ENCODE peak calls at places on chromosomes 2 and 18, in ten cellular contexts. Y, F, M, H, T, P, Z, O, J and G are unnamed samples.

GRCh38 chr18:702957-703659 is 9.3 kb downstream of the ENOSF1 start:
- DNase-seq in Y (no peak), F (no peak), M (no peak), H (no peak), T (no peak), P (no peak), Z (peak; percentile 79), O (no peak), J (peak; percentile 11), G (peak; percentile 20)

GRCh38 chr2:234245945-234246344 is 195.4 kb downstream of the SPP2 start:
- DNase-seq in Y (no peak), F (no peak), M (no peak), H (no peak), T (peak; percentile 68), P (no peak), Z (no peak), O (no peak), J (no peak), G (no peak)

GRCh38 chr2:10393648-10393982 is 54.5 kb downstream of the ODC1 start:
- DNase-seq in Y (no peak), F (no peak), M (no peak), H (no peak), T (no peak), P (no peak), Z (no peak), O (no peak), J (no peak), G (no peak)

GRCh38 chr18:6257950-6258349 is 156.8 kb downstream of the L3MBTL4 start:
- DNase-seq in Y (no peak), F (no peak), M (no peak), H (no peak), T (no peak), P (no peak), Z (peak; percentile 14), O (no peak), J (no peak), G (no peak)

GRCh38 chr2:68806511-68807109 is 64.6 kb downstream of the BMP10 start:
- DNase-seq in Y (no peak), F (no peak), M (no peak), H (no peak), T (no peak), P (no peak), Z (no peak), O (no peak), J (no peak), G (no peak)

GRCh38 chr2:119888673-119889072 is 124.2 kb upstream of the EPB41L5 start:
- DNase-seq in Y (no peak), F (no peak), M (no peak), H (no peak), T (no peak), P (no peak), Z (no peak), O (no peak), J (no peak), G (no peak)

GRCh38 chr18:78873916-78874505 is 105.6 kb upstream of the SALL3 start:
- DNase-seq in Y (no peak), F (no peak), M (no peak), H (no peak), T (no peak), P (no peak), Z (no peak), O (no peak), J (no peak), G (no peak)

GRCh38 chr2:70759446-70759845 is 8.6 kb downstream of the ADD2 start:
- DNase-seq in Y (no peak), F (no peak), M (no peak), H (no peak), T (no peak), P (no peak), Z (no peak), O (no peak), J (no peak), G (no peak)

GRCh38 chr2:67130526-67131309 is 266.4 kb upstream of the ETAA1 start:
- DNase-seq in Y (no peak), F (no peak), M (no peak), H (no peak), T (no peak), P (no peak), Z (no peak), O (no peak), J (no peak), G (no peak)

GRCh38 chr18:8661754-8662573 is 43.4 kb upstream of the MTCL1 start:
- DNase-seq in Y (no peak), F (no peak), M (no peak), H (no peak), T (no peak), P (no peak), Z (no peak), O (peak; percentile 62), J (peak; percentile 37), G (no peak)

GRCh38 chr2:43293744-43294695 is 67.6 kb upstream of the ZFP36L2 start:
- DNase-seq in Y (peak; percentile 35), F (no peak), M (no peak), H (peak; percentile 62), T (peak; percentile 94), P (peak; percentile 97), Z (peak; percentile 99), O (no peak), J (no peak), G (peak; percentile 56)

DNA sequence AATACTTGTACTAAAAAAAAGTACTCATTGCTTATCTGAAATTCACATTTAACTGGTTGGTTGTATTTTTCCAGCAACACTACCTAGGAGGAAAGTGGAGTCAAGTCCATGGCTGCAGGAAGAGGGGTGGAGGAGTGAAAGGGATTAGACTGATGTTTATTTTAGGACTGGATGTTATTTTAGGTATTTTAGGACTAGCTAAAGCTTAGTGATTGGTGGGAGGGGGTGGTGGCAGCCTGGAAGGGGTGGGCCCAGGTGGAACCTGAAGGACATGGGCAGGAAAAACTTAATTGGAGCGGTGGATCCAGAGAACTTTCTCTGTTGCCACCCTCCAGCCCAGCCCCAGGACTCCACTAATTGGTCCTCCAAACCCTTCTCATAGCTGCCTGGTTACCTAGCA is 3.9 kb upstream of the TMBIM1 start:
- DNase-seq in Y (no peak), F (no peak), M (no peak), H (no peak), T (no peak), P (no peak), Z (no peak), O (no peak), J (no peak), G (no peak)
- H3K4me1 ChIP-seq in Y (peaks cover 13% of the 10 kb centered on the region), F (no peaks in the 10 kb centered on the region), M (peaks cover 12% of the 10 kb centered on the region), H (peaks cover 36% of the 10 kb centered on the region), T (peaks cover 14% of the 10 kb centered on the region), P (peaks cover 39% of the 10 kb centered on the region), Z (peaks cover 67% of the 10 kb centered on the region), O (peaks cover 52% of the 10 kb centered on the region), J (peaks cover 40% of the 10 kb centered on the region), G (no peaks in the 10 kb centered on the region)

DNA sequence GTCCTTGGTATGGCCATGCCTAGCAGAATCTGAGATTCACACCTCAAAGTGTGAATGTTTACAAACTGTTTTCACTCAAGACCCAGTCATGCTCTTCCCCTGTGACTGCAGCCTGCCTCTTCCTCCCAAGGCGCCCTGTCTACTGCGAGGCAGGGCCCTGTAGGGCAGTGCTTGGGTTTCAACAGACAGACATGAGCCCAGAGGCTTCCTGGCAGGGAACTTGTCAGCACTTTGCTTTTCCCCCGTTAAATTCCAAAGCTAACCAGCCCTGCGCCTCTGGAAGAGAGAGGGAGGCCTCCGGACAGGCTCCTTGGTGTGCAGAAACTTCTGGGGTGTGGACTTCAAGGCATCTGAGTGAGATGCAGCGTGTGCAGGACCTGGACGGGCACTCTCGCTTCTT is 8.6 kb upstream of the ZNF516 start:
- DNase-seq in Y (no peak), F (no peak), M (no peak), H (no peak), T (no peak), P (no peak), Z (no peak), O (no peak), J (no peak), G (no peak)
- TF ChIP-seq POLR2A in Y (no peak), F (no peak), M (no peak), H (no peak), T (no peak), P (no peak), Z (no peak), O (no peak), J (no peak), G (no peak)

GRCh38 chr18:55327454-55327853 is 260.5 kb downstream of the TCF4 start:
- DNase-seq in Y (no peak), F (no peak), M (no peak), H (no peak), T (no peak), P (no peak), Z (no peak), O (no peak), J (no peak), G (no peak)
- H3K4me1 ChIP-seq in Y (peaks cover 65% of the 10 kb centered on the region), F (peaks cover 6% of the 10 kb centered on the region), M (no peaks in the 10 kb centered on the region), H (no peaks in the 10 kb centered on the region), T (no peaks in the 10 kb centered on the region), P (no peaks in the 10 kb centered on the region), Z (no peaks in the 10 kb centered on the region), O (peaks cover 21% of the 10 kb centered on the region), J (no peaks in the 10 kb centered on the region), G (peaks cover 7% of the 10 kb centered on the region)

GRCh38 chr2:177077778-177078177 is 134.8 kb upstream of the HNRNPA3 start:
- DNase-seq in Y (no peak), F (no peak), M (no peak), H (no peak), T (no peak), P (no peak), Z (no peak), O (no peak), J (no peak), G (no peak)
- TF ChIP-seq POLR2A in Y (no peak), F (no peak), M (no peak), H (no peak), T (no peak), P (no peak), Z (no peak), O (no peak), J (no peak), G (no peak)